ENCODE peak calls at places on chromosomes 12 and 14, in nine cellular contexts. F is left ventricle myocardium superior; K is GF-D8; D is NCI-H748 treated with DMSO at 0.1 percent for 48 hours; H is GOT3; Y is activated CD4-positive, alpha-beta memory T cell treated with anti-CD3 and anti-CD28 coated beads for 36 hours; L is nephron progenitor cell; T is ureter; J is Right ventricle myocardium inferior. A is an unnamed sample.

GRCh38 chr12:13340149-13340548 is 143.6 kb downstream of the EMP1 start:
- DNase-seq in H (no peak), Y (no peak), F (no peak), K (no peak), J (no peak), D (no peak), T (no peak), L (no peak), A (no peak)

GRCh38 chr12:49825971-49826421 is 2.2 kb downstream of the NCKAP5L start:
- DNase-seq in Y (no peak), T (no peak), L (no peak), D (no peak), J (no peak), H (no peak), F (peak), K (no peak), A (peak)

GRCh38 chr14:99026471-99026870 is 245.5 kb downstream of the BCL11B start:
- DNase-seq in L (no peak), F (no peak), D (no peak), J (no peak), T (no peak), H (no peak), Y (peak), K (no peak), A (no peak)

GRCh38 chr12:90871697-90872096 is 83.3 kb downstream of the CCER1 start:
- DNase-seq in T (no peak), H (no peak), J (no peak), K (no peak), D (no peak), L (no peak), Y (no peak), F (no peak), A (no peak)

GRCh38 chr12:64077922-64078321 is 144.2 kb downstream of the KICS2 start:
- DNase-seq in D (no peak), Y (no peak), T (no peak), J (no peak), L (no peak), K (no peak), H (no peak), F (no peak), A (no peak)

GRCh38 chr12:105936496-105936895 is 202.3 kb downstream of the NUAK1 start:
- DNase-seq in L (no peak), T (no peak), D (no peak), Y (no peak), H (no peak), J (no peak), F (no peak), K (no peak), A (no peak)

GRCh38 chr14:36408388-36408787 is 88.0 kb upstream of the MBIP start:
- DNase-seq in D (no peak), J (no peak), K (no peak), H (no peak), F (no peak), Y (no peak), T (no peak), L (no peak), A (no peak)

GRCh38 chr12:121937654-121938053 is 19.3 kb downstream of the CFAP251 start:
- DNase-seq in T (no peak), J (no peak), H (no peak), K (no peak), Y (no peak), D (no peak), F (no peak), L (no peak), A (no peak)

GRCh38 chr12:10641735-10642500 is 28.5 kb upstream of the MAGOHB start:
- DNase-seq in J (no peak), K (no peak), Y (no peak), D (no peak), F (no peak), T (no peak), H (no peak), L (no peak), A (no peak)

GRCh38 chr12:116693259-116694227 is 44.3 kb downstream of the SPRING1 start:
- DNase-seq in J (peak), Y (no peak), T (no peak), K (no peak), D (peak), L (no peak), H (no peak), F (peak), A (peak)

GRCh38 chr12:67472551-67472950 is 176.0 kb upstream of the DYRK2 start:
- DNase-seq in T (no peak), K (no peak), Y (no peak), J (no peak), L (no peak), D (no peak), H (no peak), F (no peak), A (peak)

GRCh38 chr12:1518763-1519516 is 75.4 kb downstream of the FBXL14 start:
- DNase-seq in H (no peak), J (no peak), T (no peak), D (peak), Y (no peak), L (no peak), K (no peak), F (no peak), A (no peak)

GRCh38 chr12:24534632-24535031 is 414.3 kb downstream of the BCAT1 start:
- DNase-seq in J (no peak), K (no peak), T (no peak), Y (no peak), D (no peak), H (no peak), F (peak), L (no peak), A (peak)

GRCh38 chr12:55797068-55797467 is 20.5 kb downstream of the SARNP start:
- DNase-seq in Y (no peak), K (no peak), F (no peak), J (no peak), H (no peak), L (peak), D (no peak), T (no peak), A (no peak)

GRCh38 chr14:65412881-65413738 is 580 bp downstream of the FUT8 start:
- DNase-seq in L (no peak), K (no peak), H (no peak), J (peak), Y (peak), F (no peak), D (peak), T (peak), A (peak)

GRCh38 chr12:26633591-26634210 is 199.3 kb downstream of the ITPR2 start:
- DNase-seq in K (no peak), T (no peak), Y (no peak), H (no peak), L (no peak), J (no peak), F (no peak), D (no peak), A (no peak)

GRCh38 chr12:53325539-53326061 is 4.2 kb upstream of the AAAS start:
- DNase-seq in K (no peak), L (peak), J (peak), F (peak), D (peak), T (peak), Y (peak), H (no peak), A (peak)

GRCh38 chr12:49936895-49937294 is 13.6 kb upstream of the AQP2 start:
- DNase-seq in H (no peak), J (no peak), T (no peak), K (no peak), L (no peak), D (no peak), Y (no peak), F (no peak), A (no peak)

GRCh38 chr12:67193705-67194104 is 75.5 kb upstream of the CAND1 start:
- DNase-seq in K (no peak), F (no peak), T (no peak), J (no peak), L (peak), H (no peak), Y (peak), D (no peak), A (no peak)

GRCh38 chr14:102055181-102055901 is 31.5 kb downstream of the HSP90AA1 start:
- DNase-seq in K (no peak), H (no peak), J (no peak), L (no peak), F (no peak), T (no peak), Y (no peak), D (no peak), A (no peak)

GRCh38 chr12:21893924-21894323 is 47.3 kb downstream of the ABCC9 start:
- DNase-seq in Y (no peak), J (no peak), L (no peak), K (no peak), T (no peak), D (no peak), H (no peak), F (no peak), A (no peak)